ENCODE peak calls at places on chromosomes 2 and 18, in seven cellular contexts. D is naive B cell, R is amniotic stem cell, U is T-helper 1 cell, T is GM13977, J is GM12892, F is HT1080. A is an unnamed sample.

GRCh38 chr2:60335533-60336237 is 217.8 kb downstream of the BCL11A start:
- DNase-seq in D (no peak), R (no peak), U (no peak), T (no peak), J (no peak), F (no peak), A (no peak)

GRCh38 chr2:100757621-100758394 is 62.1 kb upstream of the NPAS2 start:
- DNase-seq in D (no peak), R (peak), U (no peak), T (no peak), J (no peak), F (peak), A (no peak)

GRCh38 chr2:714005-714741 is 37.0 kb upstream of the TMEM18 start:
- DNase-seq in D (peak), R (peak), U (peak), T (peak), J (peak), F (peak), A (peak)

GRCh38 chr18:21652073-21652472 is 40.0 kb downstream of the SNRPD1 start:
- DNase-seq in D (no peak), R (no peak), U (no peak), T (no peak), J (no peak), F (no peak), A (no peak)

GRCh38 chr2:219073413-219074129 is 12.8 kb upstream of the IHH start:
- DNase-seq in D (no peak), R (no peak), U (no peak), T (peak), J (no peak), F (peak), A (peak)

GRCh38 chr18:24878289-24878688 is 417.9 kb downstream of the HRH4 start:
- DNase-seq in D (peak), R (peak), U (no peak), T (no peak), J (no peak), F (peak), A (peak)

GRCh38 chr2:150880986-150881385 is 380.7 kb downstream of the RBM43 start:
- DNase-seq in D (no peak), R (no peak), U (no peak), T (no peak), J (no peak), F (no peak), A (no peak)

GRCh38 chr2:134148843-134149472 is 104.9 kb upstream of the MGAT5 start:
- DNase-seq in D (no peak), R (no peak), U (no peak), T (no peak), J (no peak), F (no peak), A (peak)

GRCh38 chr2:3491716-3492474 is 27.4 kb downstream of the ADI1 start:
- DNase-seq in D (no peak), R (no peak), U (no peak), T (no peak), J (no peak), F (no peak), A (no peak)

GRCh38 chr2:212777020-212777491 is 238.5 kb upstream of the ERBB4 start:
- DNase-seq in D (peak), R (no peak), U (no peak), T (peak), J (no peak), F (peak), A (peak)

GRCh38 chr2:11028407-11028916 is 116.7 kb downstream of the KCNF1 start:
- DNase-seq in D (no peak), R (no peak), U (no peak), T (no peak), J (no peak), F (no peak), A (no peak)

GRCh38 chr18:45056907-45057306 is 376.2 kb downstream of the SETBP1 start:
- DNase-seq in D (no peak), R (no peak), U (no peak), T (no peak), J (no peak), F (no peak), A (peak)

GRCh38 chr2:68764781-68765385 is 30.3 kb downstream of the ARHGAP25 start:
- DNase-seq in D (no peak), R (no peak), U (no peak), T (no peak), J (no peak), F (no peak), A (peak)

GRCh38 chr2:191555092-191555742 is 122.7 kb upstream of the NABP1 start:
- DNase-seq in D (peak), R (peak), U (peak), T (peak), J (peak), F (peak), A (peak)

GRCh38 chr2:220756653-220757052 is 815.5 kb downstream of the EPHA4 start:
- DNase-seq in D (no peak), R (no peak), U (no peak), T (no peak), J (no peak), F (no peak), A (no peak)

GRCh38 chr18:25299426-25299825 is 52.5 kb downstream of the ZNF521 start:
- DNase-seq in D (no peak), R (peak), U (no peak), T (no peak), J (no peak), F (peak), A (peak)

GRCh38 chr18:3867252-3867651 is 417.3 kb downstream of the TGIF1 start:
- DNase-seq in D (no peak), R (no peak), U (no peak), T (no peak), J (no peak), F (no peak), A (no peak)

GRCh38 chr2:109243526-109244425 is 114.8 kb downstream of the SH3RF3 start:
- DNase-seq in D (no peak), R (no peak), U (no peak), T (no peak), J (no peak), F (no peak), A (no peak)

GRCh38 chr2:102258386-102259074 is 52.8 kb upstream of the IL1RL1 start:
- DNase-seq in D (no peak), R (peak), U (no peak), T (no peak), J (no peak), F (peak), A (peak)

GRCh38 chr18:73594749-73595148 is 552.9 kb downstream of the FBXO15 start:
- DNase-seq in D (no peak), R (no peak), U (no peak), T (no peak), J (no peak), F (no peak), A (no peak)

GRCh38 chr18:46213295-46213694 is 109.1 kb downstream of the HAUS1 start:
- DNase-seq in D (peak), R (no peak), U (no peak), T (peak), J (no peak), F (no peak), A (peak)

GRCh38 chr2:128311755-128312341 is 6.8 kb downstream of the HS6ST1 start:
- DNase-seq in D (no peak), R (no peak), U (no peak), T (no peak), J (peak), F (no peak), A (no peak)

GRCh38 chr18:48137354-48138208 is 207.1 kb upstream of the SMAD2 start:
- DNase-seq in D (no peak), R (no peak), U (no peak), T (no peak), J (no peak), F (no peak), A (peak)

GRCh38 chr18:44507729-44508325 is 172.9 kb upstream of the SETBP1 start:
- DNase-seq in D (peak), R (no peak), U (no peak), T (no peak), J (no peak), F (peak), A (peak)

GRCh38 chr2:114821055-114821454 is 378.6 kb downstream of the DPP10 start:
- DNase-seq in D (no peak), R (no peak), U (no peak), T (no peak), J (no peak), F (no peak), A (no peak)

GRCh38 chr2:238596571-238597551 is 170.1 kb downstream of the ASB1 start:
- DNase-seq in D (no peak), R (peak), U (no peak), T (no peak), J (no peak), F (peak), A (no peak)

GRCh38 chr2:6254446-6254845 is 562.3 kb downstream of the SOX11 start:
- DNase-seq in D (no peak), R (no peak), U (no peak), T (no peak), J (no peak), F (no peak), A (no peak)

GRCh38 chr2:68632026-68632425 is 11.4 kb upstream of the PROKR1 start:
- DNase-seq in D (no peak), R (no peak), U (no peak), T (no peak), J (no peak), F (no peak), A (no peak)

GRCh38 chr18:13295894-13296293 is 77.3 kb downstream of the LDLRAD4 start:
- DNase-seq in D (no peak), R (no peak), U (no peak), T (no peak), J (no peak), F (no peak), A (no peak)

GRCh38 chr2:75523313-75524275 is 37.1 kb downstream of the EVA1A start:
- DNase-seq in D (no peak), R (peak), U (no peak), T (peak), J (no peak), F (peak), A (peak)

GRCh38 chr2:135743860-135744259 is 2.2 kb downstream of the UBXN4 start:
- DNase-seq in D (no peak), R (no peak), U (no peak), T (no peak), J (no peak), F (no peak), A (peak)

A was measured in OCI-M1.